ENCODE peak calls at places on chromosomes 13 and 19, in ten cellular contexts. C is testis; A is endothelial cell; F is H54; G is dorsolateral prefrontal cortex; R is T-helper 17 cell; T is NCI-H524; J is activated naive CD8-positive, alpha-beta T cell treated with anti-CD3 and anti-CD28 coated beads, Interleukin-2, amount 50 U/mL, for 24 hours; V is GM04504; U is Panc1. I is an unnamed sample.

GRCh38 chr13:31322702-31323101 is 122.9 kb downstream of the B3GLCT start:
- DNase-seq in C (no peak), A (no peak), F (no peak), G (no peak), R (no peak), T (no peak), J (no peak), V (no peak), U (no peak), I (no peak)

GRCh38 chr13:74168263-74168675 is 34.1 kb upstream of the KLF12 start:
- DNase-seq in C (no peak), A (no peak), F (no peak), G (no peak), R (no peak), T (no peak), J (no peak), V (no peak), U (no peak), I (no peak)

GRCh38 chr13:21997726-21998125 is 326.9 kb downstream of the FGF9 start:
- DNase-seq in C (no peak), A (no peak), F (no peak), G (no peak), R (no peak), T (peak; percentile 13), J (no peak), V (no peak), U (no peak), I (no peak)

GRCh38 chr19:53942001-53942786 is 20.5 kb upstream of the CACNG8 start:
- DNase-seq in C (peak; percentile 86), A (peak; percentile 70), F (peak; percentile 51), G (no peak), R (no peak), T (no peak), J (peak; percentile 14), V (no peak), U (no peak), I (no peak)

GRCh38 chr13:36712785-36713184 is 39.0 kb downstream of the SERTM1 start:
- DNase-seq in C (peak; percentile 30), A (no peak), F (no peak), G (no peak), R (no peak), T (no peak), J (no peak), V (no peak), U (no peak), I (no peak)

GRCh38 chr13:30346159-30346788 is 38.9 kb upstream of the KATNAL1 start:
- DNase-seq in C (no peak), A (no peak), F (no peak), G (no peak), R (peak; percentile 28), T (no peak), J (peak; percentile 60), V (no peak), U (no peak), I (peak; percentile 22)

GRCh38 chr13:41694902-41695301 is 237.6 kb downstream of the RGCC start:
- DNase-seq in C (peak; percentile 47), A (no peak), F (no peak), G (no peak), R (no peak), T (no peak), J (no peak), V (peak; percentile 86), U (peak; percentile 25), I (peak; percentile 7)

GRCh38 chr19:17655751-17656480 is 32.2 kb downstream of the UNC13A start:
- DNase-seq in C (no peak), A (no peak), F (no peak), G (no peak), R (no peak), T (no peak), J (no peak), V (no peak), U (no peak), I (no peak)

GRCh38 chr19:31725051-31725450 is 375.8 kb upstream of the TSHZ3 start:
- DNase-seq in C (no peak), A (no peak), F (no peak), G (no peak), R (no peak), T (no peak), J (no peak), V (no peak), U (no peak), I (no peak)